ENCODE peak calls at places on chromosomes 11 and 22, in nine cellular contexts. One of them, this sample, is unnamed.

GRCh38 chr11:105862736-105863367 is 159.2 kb downstream of the MSANTD4 start:
- DNase-seq in colonic mucosa: no peak
- DNase-seq in HCT116: peak
- DNase-seq in neural progenitor cell: peak
- DNase-seq in GM23248: peak
- DNase-seq in DND-41: peak
- DNase-seq in kidney: no peak
- DNase-seq in fibroblast of lung: peak
- DNase-seq in K562: no peak
- DNase-seq in this sample: peak

GRCh38 chr22:33792837-33793236 is 127.4 kb downstream of the LARGE1 start:
- DNase-seq in DND-41: no peak
- DNase-seq in neural progenitor cell: no peak
- DNase-seq in kidney: no peak
- DNase-seq in GM23248: peak
- DNase-seq in colonic mucosa: no peak
- DNase-seq in fibroblast of lung: no peak
- DNase-seq in K562: no peak
- DNase-seq in HCT116: no peak
- DNase-seq in this sample: no peak

GRCh38 chr11:8289426-8290047 is 25.9 kb upstream of the LMO1 start:
- DNase-seq in K562: no peak
- DNase-seq in DND-41: no peak
- DNase-seq in neural progenitor cell: peak
- DNase-seq in fibroblast of lung: no peak
- DNase-seq in colonic mucosa: peak
- DNase-seq in kidney: no peak
- DNase-seq in HCT116: no peak
- DNase-seq in GM23248: no peak
- DNase-seq in this sample: no peak

GRCh38 chr11:29018631-29019030 is 910.4 kb downstream of the METTL15 start:
- DNase-seq in GM23248: peak
- DNase-seq in fibroblast of lung: peak
- DNase-seq in K562: no peak
- DNase-seq in kidney: no peak
- DNase-seq in DND-41: no peak
- DNase-seq in colonic mucosa: no peak
- DNase-seq in HCT116: no peak
- DNase-seq in neural progenitor cell: no peak
- DNase-seq in this sample: no peak

GRCh38 chr11:10485646-10486045 is 30.6 kb downstream of the AMPD3 start:
- DNase-seq in colonic mucosa: no peak
- DNase-seq in DND-41: no peak
- DNase-seq in fibroblast of lung: no peak
- DNase-seq in HCT116: no peak
- DNase-seq in kidney: no peak
- DNase-seq in neural progenitor cell: no peak
- DNase-seq in K562: no peak
- DNase-seq in GM23248: no peak
- DNase-seq in this sample: no peak

GRCh38 chr22:23065069-23065451 is 5.3 kb upstream of the GNAZ start:
- DNase-seq in DND-41: peak
- DNase-seq in K562: peak
- DNase-seq in colonic mucosa: no peak
- DNase-seq in GM23248: no peak
- DNase-seq in neural progenitor cell: no peak
- DNase-seq in kidney: peak
- DNase-seq in fibroblast of lung: no peak
- DNase-seq in HCT116: no peak
- DNase-seq in this sample: no peak

GRCh38 chr11:2584812-2585565 is 114.8 kb downstream of the KCNQ1OT1 start:
- DNase-seq in HCT116: no peak
- DNase-seq in kidney: peak
- DNase-seq in fibroblast of lung: no peak
- DNase-seq in GM23248: no peak
- DNase-seq in neural progenitor cell: no peak
- DNase-seq in DND-41: peak
- DNase-seq in K562: no peak
- DNase-seq in colonic mucosa: no peak
- DNase-seq in this sample: no peak

GRCh38 chr11:99257131-99257530 is 236.4 kb downstream of the CNTN5 start:
- DNase-seq in neural progenitor cell: no peak
- DNase-seq in fibroblast of lung: no peak
- DNase-seq in HCT116: no peak
- DNase-seq in kidney: no peak
- DNase-seq in DND-41: no peak
- DNase-seq in GM23248: no peak
- DNase-seq in K562: no peak
- DNase-seq in colonic mucosa: no peak
- DNase-seq in this sample: no peak

GRCh38 chr11:78344676-78345075 is 72.9 kb downstream of the GAB2 start:
- DNase-seq in kidney: no peak
- DNase-seq in HCT116: no peak
- DNase-seq in K562: no peak
- DNase-seq in neural progenitor cell: no peak
- DNase-seq in GM23248: no peak
- DNase-seq in colonic mucosa: no peak
- DNase-seq in DND-41: no peak
- DNase-seq in fibroblast of lung: no peak
- DNase-seq in this sample: no peak

GRCh38 chr11:48001438-48002021 is 21.2 kb downstream of the PTPRJ start:
- DNase-seq in kidney: no peak
- DNase-seq in neural progenitor cell: no peak
- DNase-seq in K562: no peak
- DNase-seq in fibroblast of lung: peak
- DNase-seq in DND-41: no peak
- DNase-seq in GM23248: peak
- DNase-seq in HCT116: no peak
- DNase-seq in colonic mucosa: no peak
- DNase-seq in this sample: no peak

GRCh38 chr11:1122356-1123002 is 35.3 kb upstream of the MUC5AC start:
- DNase-seq in GM23248: no peak
- DNase-seq in neural progenitor cell: no peak
- DNase-seq in colonic mucosa: no peak
- DNase-seq in kidney: peak
- DNase-seq in HCT116: no peak
- DNase-seq in K562: no peak
- DNase-seq in DND-41: no peak
- DNase-seq in fibroblast of lung: no peak
- DNase-seq in this sample: no peak

GRCh38 chr11:57460017-57460755 is at the start of gene RTN4RL2:
- DNase-seq in K562: peak
- DNase-seq in DND-41: peak
- DNase-seq in neural progenitor cell: peak
- DNase-seq in fibroblast of lung: peak
- DNase-seq in GM23248: peak
- DNase-seq in colonic mucosa: peak
- DNase-seq in kidney: peak
- DNase-seq in HCT116: peak
- DNase-seq in this sample: no peak
- H3K9ac ChIP-seq in K562: no peak
- H3K9ac ChIP-seq in DND-41: peak
- H3K9ac ChIP-seq in neural progenitor cell: no peak
- H3K9ac ChIP-seq in fibroblast of lung: peak
- H3K9ac ChIP-seq in GM23248: peak
- H3K9ac ChIP-seq in colonic mucosa: peak
- H3K9ac ChIP-seq in kidney: no peak
- H3K9ac ChIP-seq in HCT116: peak
- H3K9ac ChIP-seq in this sample: peak

GRCh38 chr11:66567787-66568123 is 651 bp downstream of the CTSF start:
- DNase-seq in HCT116: no peak
- DNase-seq in neural progenitor cell: no peak
- DNase-seq in DND-41: no peak
- DNase-seq in kidney: peak
- DNase-seq in K562: no peak
- DNase-seq in colonic mucosa: no peak
- DNase-seq in fibroblast of lung: no peak
- DNase-seq in GM23248: no peak
- DNase-seq in this sample: no peak

GRCh38 chr11:66569076-66569475 is 670 bp upstream of the CTSF start:
- DNase-seq in DND-41: no peak
- DNase-seq in colonic mucosa: no peak
- DNase-seq in K562: no peak
- DNase-seq in GM23248: no peak
- DNase-seq in fibroblast of lung: no peak
- DNase-seq in neural progenitor cell: no peak
- DNase-seq in kidney: peak
- DNase-seq in HCT116: no peak
- DNase-seq in this sample: no peak

GRCh38 chr11:66570117-66570825 is 1.9 kb upstream of the CTSF start:
- DNase-seq in kidney: peak
- DNase-seq in fibroblast of lung: no peak
- DNase-seq in colonic mucosa: no peak
- DNase-seq in K562: no peak
- DNase-seq in neural progenitor cell: peak
- DNase-seq in HCT116: no peak
- DNase-seq in DND-41: no peak
- DNase-seq in GM23248: no peak
- DNase-seq in this sample: no peak

GRCh38 chr11:66566221-66566620 is 2.2 kb downstream of the CTSF start:
- DNase-seq in colonic mucosa: no peak
- DNase-seq in DND-41: no peak
- DNase-seq in neural progenitor cell: no peak
- DNase-seq in HCT116: no peak
- DNase-seq in kidney: peak
- DNase-seq in GM23248: no peak
- DNase-seq in fibroblast of lung: no peak
- DNase-seq in K562: no peak
- DNase-seq in this sample: no peak

DNA sequence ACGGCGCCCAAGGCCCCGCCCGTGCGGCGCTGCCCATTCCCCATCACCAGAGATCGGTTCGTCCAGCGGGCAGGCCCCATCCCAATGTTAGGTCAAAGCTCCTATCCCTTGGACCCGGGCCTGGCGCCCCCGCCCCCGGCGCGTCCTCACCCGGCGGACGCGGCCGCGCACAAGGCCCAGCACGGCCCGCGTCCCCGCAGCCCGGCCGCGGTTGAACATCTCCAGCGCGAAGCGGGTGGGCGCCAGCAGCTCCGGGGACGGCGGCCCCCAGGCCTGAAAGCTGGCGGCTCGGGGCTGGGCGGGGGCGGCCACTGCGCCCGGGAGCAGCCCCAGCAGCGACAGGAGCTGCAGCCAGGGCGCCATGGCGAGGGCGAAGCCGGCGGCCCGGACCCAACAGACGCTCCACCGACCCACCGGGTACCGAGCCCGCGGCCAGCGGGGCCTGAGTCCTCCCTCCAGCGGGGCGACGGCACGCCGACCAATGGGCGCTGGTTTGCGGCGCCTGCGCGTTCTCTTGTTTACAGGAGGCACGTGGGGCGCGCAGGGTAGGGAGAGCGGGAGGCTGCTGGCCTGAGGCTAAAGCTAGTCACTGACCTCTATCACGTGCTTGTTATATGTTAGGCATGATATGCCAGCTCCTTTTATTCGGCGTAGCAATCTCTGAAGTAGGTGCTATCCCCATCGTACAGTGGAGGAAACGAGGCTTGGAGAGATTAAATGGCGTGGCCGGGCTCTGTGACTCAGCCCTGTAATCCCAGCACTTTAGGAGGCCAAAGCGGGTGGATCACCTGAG is at the start of gene CTSF:
- DNase-seq in fibroblast of lung: peak
- DNase-seq in GM23248: peak
- DNase-seq in K562: peak
- DNase-seq in DND-41: no peak
- DNase-seq in HCT116: no peak
- DNase-seq in neural progenitor cell: no peak
- DNase-seq in kidney: peak
- DNase-seq in colonic mucosa: peak
- DNase-seq in this sample: peak
- H3K4me3 ChIP-seq in fibroblast of lung: no peak
- H3K4me3 ChIP-seq in GM23248: peak
- H3K4me3 ChIP-seq in K562: peak
- H3K4me3 ChIP-seq in DND-41: no peak
- H3K4me3 ChIP-seq in HCT116: no peak
- H3K4me3 ChIP-seq in neural progenitor cell: no peak
- H3K4me3 ChIP-seq in kidney: peak
- H3K4me3 ChIP-seq in colonic mucosa: peak
- H3K4me3 ChIP-seq in this sample: peak

DNA sequence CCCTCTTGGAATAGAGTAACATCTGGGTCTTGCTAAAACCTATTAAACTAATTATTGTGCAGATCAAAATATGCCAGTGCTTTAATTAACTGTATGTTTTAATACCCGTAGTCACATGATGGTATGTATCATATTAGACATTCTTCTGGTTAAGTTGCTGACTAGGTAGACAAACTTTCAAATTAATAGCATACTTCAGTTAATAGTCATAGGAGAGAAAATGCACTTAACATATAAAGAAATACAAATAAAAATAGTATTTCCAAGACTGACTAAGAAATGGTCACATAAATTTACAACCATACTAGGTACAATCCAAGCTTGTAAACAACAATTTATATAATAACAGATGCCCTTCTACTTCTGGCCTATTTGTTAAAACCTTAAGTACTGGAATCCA is 7.6 kb upstream of the EXPH5 start:
- DNase-seq in DND-41: no peak
- DNase-seq in neural progenitor cell: no peak
- DNase-seq in kidney: no peak
- DNase-seq in HCT116: no peak
- DNase-seq in GM23248: peak
- DNase-seq in fibroblast of lung: no peak
- DNase-seq in K562: no peak
- DNase-seq in colonic mucosa: no peak
- DNase-seq in this sample: no peak
- H3K9ac ChIP-seq in DND-41: no peak
- H3K9ac ChIP-seq in neural progenitor cell: no peak
- H3K9ac ChIP-seq in kidney: no peak
- H3K9ac ChIP-seq in HCT116: no peak
- H3K9ac ChIP-seq in GM23248: no peak
- H3K9ac ChIP-seq in fibroblast of lung: no peak
- H3K9ac ChIP-seq in K562: no peak
- H3K9ac ChIP-seq in colonic mucosa: no peak
- H3K9ac ChIP-seq in this sample: no peak

GRCh38 chr11:20155683-20156279 is 4.5 kb downstream of the DBX1 start:
- DNase-seq in fibroblast of lung: no peak
- DNase-seq in GM23248: no peak
- DNase-seq in DND-41: no peak
- DNase-seq in colonic mucosa: no peak
- DNase-seq in neural progenitor cell: peak
- DNase-seq in K562: no peak
- DNase-seq in kidney: no peak
- DNase-seq in HCT116: no peak
- DNase-seq in this sample: no peak

GRCh38 chr11:20156876-20157613 is 3.2 kb downstream of the DBX1 start:
- DNase-seq in colonic mucosa: no peak
- DNase-seq in DND-41: no peak
- DNase-seq in K562: no peak
- DNase-seq in neural progenitor cell: peak
- DNase-seq in fibroblast of lung: no peak
- DNase-seq in HCT116: no peak
- DNase-seq in kidney: no peak
- DNase-seq in GM23248: no peak
- DNase-seq in this sample: peak

GRCh38 chr11:20154381-20154780 is 5.9 kb downstream of the DBX1 start:
- DNase-seq in K562: no peak
- DNase-seq in kidney: no peak
- DNase-seq in fibroblast of lung: no peak
- DNase-seq in DND-41: no peak
- DNase-seq in colonic mucosa: no peak
- DNase-seq in GM23248: peak
- DNase-seq in HCT116: no peak
- DNase-seq in neural progenitor cell: no peak
- DNase-seq in this sample: no peak

GRCh38 chr11:20157768-20158167 is 2.5 kb downstream of the DBX1 start:
- DNase-seq in colonic mucosa: no peak
- DNase-seq in DND-41: no peak
- DNase-seq in neural progenitor cell: peak
- DNase-seq in HCT116: no peak
- DNase-seq in K562: no peak
- DNase-seq in GM23248: no peak
- DNase-seq in fibroblast of lung: no peak
- DNase-seq in kidney: no peak
- DNase-seq in this sample: no peak

GRCh38 chr11:20156280-20156875 is 3.9 kb downstream of the DBX1 start:
- DNase-seq in DND-41: no peak
- DNase-seq in kidney: no peak
- DNase-seq in fibroblast of lung: no peak
- DNase-seq in K562: peak
- DNase-seq in HCT116: no peak
- DNase-seq in GM23248: no peak
- DNase-seq in colonic mucosa: peak
- DNase-seq in neural progenitor cell: peak
- DNase-seq in this sample: no peak
- H3K4me3 ChIP-seq in DND-41: no peak
- H3K4me3 ChIP-seq in kidney: no peak
- H3K4me3 ChIP-seq in fibroblast of lung: no peak
- H3K4me3 ChIP-seq in K562: no peak
- H3K4me3 ChIP-seq in HCT116: no peak
- H3K4me3 ChIP-seq in GM23248: no peak
- H3K4me3 ChIP-seq in colonic mucosa: peak
- H3K4me3 ChIP-seq in neural progenitor cell: peak
- H3K4me3 ChIP-seq in this sample: no peak

This sample was measured in MM.1S.